ENCODE peak calls at places on chromosome 1, in six cellular contexts. W is M059J, N is uterus, P is caudate nucleus, D is mucosa of descending colon, A is activated T-cell treated with anti-CD3 and anti-CD28 coated beads for 48 hours. S is an unnamed sample.

GRCh38 chr1:222817529-222817928 is 2.7 kb downstream of the DISP1 start:
- DNase-seq in W (peak; percentile 99), N (no peak), P (no peak), D (no peak), A (no peak), S (no peak)

GRCh38 chr1:8625981-8626898 is 191.2 kb downstream of the RERE start:
- DNase-seq in W (peak; percentile 97), N (no peak), P (no peak), D (no peak), A (no peak), S (no peak)

GRCh38 chr1:42040159-42040558 is 113.1 kb upstream of the GUCA2B start:
- DNase-seq in W (no peak), N (no peak), P (no peak), D (no peak), A (no peak), S (no peak)

GRCh38 chr1:200979574-200980451 is 43.7 kb downstream of the KIF21B start:
- DNase-seq in W (peak; percentile 18), N (no peak), P (no peak), D (peak; percentile 66), A (peak; percentile 58), S (no peak)

GRCh38 chr1:178633068-178633467 is 92.0 kb upstream of the RALGPS2 start:
- DNase-seq in W (peak; percentile 95), N (no peak), P (no peak), D (no peak), A (no peak), S (no peak)

GRCh38 chr1:102970496-102971078 is 137.7 kb downstream of the COL11A1 start:
- DNase-seq in W (peak; percentile 47), N (no peak), P (no peak), D (peak; percentile 19), A (no peak), S (no peak)

GRCh38 chr1:180228648-180229482 is 1.2 kb upstream of the LHX4 start:
- DNase-seq in W (peak; percentile 28), N (no peak), P (no peak), D (no peak), A (no peak), S (no peak)

GRCh38 chr1:24045766-24046165 is 65.6 kb upstream of the SRSF10 start:
- DNase-seq in W (peak; percentile 19), N (peak; percentile 25), P (no peak), D (no peak), A (no peak), S (no peak)

GRCh38 chr1:201184734-201185453 is 5.7 kb upstream of the IGFN1 start:
- DNase-seq in W (peak; percentile 87), N (peak; percentile 28), P (no peak), D (peak; percentile 45), A (no peak), S (peak; percentile 76)

GRCh38 chr1:105337427-105337826 is 1587.7 kb downstream of the AMY1C start:
- DNase-seq in W (no peak), N (no peak), P (no peak), D (no peak), A (no peak), S (no peak)

GRCh38 chr1:18385239-18385790 is 95.4 kb upstream of the KLHDC7A start:
- DNase-seq in W (no peak), N (peak; percentile 46), P (peak; percentile 3), D (peak; percentile 8), A (no peak), S (no peak)